ENCODE peak calls at places on chromosomes 1 and 21, in eight cellular contexts. W is MM.1S, P is left ventricle myocardium inferior, B is mammary epithelial cell, Z is cardiac fibroblast, Q is ovary, K is stomach, M is astrocyte of the cerebellum. T is an unnamed sample.

GRCh38 chr1:210445931-210446330 is 117.2 kb downstream of the HHAT start:
- DNase-seq in W (no peak), P (no peak), B (no peak), Z (no peak), Q (no peak), K (no peak), M (no peak), T (no peak)

GRCh38 chr21:36126166-36126565 is 8.7 kb upstream of the CBR3 start:
- DNase-seq in W (no peak), P (no peak), B (peak; percentile 23), Z (no peak), Q (no peak), K (peak; percentile 55), M (no peak), T (no peak)

GRCh38 chr1:109391161-109391556 is 6.6 kb downstream of the SORT1 start:
- DNase-seq in W (no peak), P (no peak), B (no peak), Z (peak; percentile 73), Q (no peak), K (no peak), M (no peak), T (no peak)

GRCh38 chr1:63524166-63524565 is 841 bp downstream of the EFCAB7 start:
- DNase-seq in W (peak; percentile 18), P (no peak), B (no peak), Z (peak; percentile 6), Q (no peak), K (no peak), M (no peak), T (no peak)

GRCh38 chr1:84967666-84968065 is 29.2 kb downstream of the MCOLN2 start:
- DNase-seq in W (no peak), P (no peak), B (no peak), Z (no peak), Q (no peak), K (no peak), M (no peak), T (no peak)

GRCh38 chr1:231162300-231162969 is 577 bp downstream of the TRIM67 start:
- DNase-seq in W (peak; percentile 35), P (no peak), B (peak; percentile 44), Z (peak; percentile 36), Q (no peak), K (peak; percentile 34), M (no peak), T (no peak)

GRCh38 chr1:22607154-22607553 is 29.3 kb upstream of the C1QA start:
- DNase-seq in W (no peak), P (no peak), B (no peak), Z (no peak), Q (no peak), K (no peak), M (no peak), T (no peak)

GRCh38 chr1:163796394-163796821 is 474.7 kb downstream of the NUF2 start:
- DNase-seq in W (no peak), P (no peak), B (peak; percentile 39), Z (peak; percentile 59), Q (peak; percentile 14), K (no peak), M (peak; percentile 13), T (peak; percentile 23)

GRCh38 chr1:184892116-184892515 is 82.2 kb downstream of the NIBAN1 start:
- DNase-seq in W (no peak), P (no peak), B (peak; percentile 56), Z (no peak), Q (no peak), K (no peak), M (no peak), T (no peak)

GRCh38 chr1:53074313-53075154 is 12.5 kb downstream of the PODN start:
- DNase-seq in W (no peak), P (no peak), B (no peak), Z (no peak), Q (no peak), K (peak; percentile 15), M (no peak), T (no peak)

GRCh38 chr1:159008744-159009188 is 941 bp upstream of the IFI16 start:
- DNase-seq in W (peak; percentile 63), P (no peak), B (no peak), Z (peak; percentile 28), Q (no peak), K (no peak), M (no peak), T (no peak)

GRCh38 chr1:155176544-155177071 is 3.0 kb downstream of the TRIM46 start:
- DNase-seq in W (peak; percentile 87), P (peak; percentile 83), B (peak; percentile 57), Z (peak; percentile 78), Q (peak; percentile 83), K (peak; percentile 96), M (peak; percentile 34), T (no peak)

GRCh38 chr1:169047074-169047473 is 59.4 kb upstream of the ATP1B1 start:
- DNase-seq in W (no peak), P (no peak), B (peak; percentile 48), Z (no peak), Q (no peak), K (no peak), M (no peak), T (no peak)

GRCh38 chr1:175172503-175172902 is 20.1 kb downstream of the KIAA0040 start:
- DNase-seq in W (no peak), P (no peak), B (no peak), Z (no peak), Q (no peak), K (no peak), M (no peak), T (no peak)

GRCh38 chr1:199313444-199313843 is 674.6 kb downstream of the PTPRC start:
- DNase-seq in W (no peak), P (no peak), B (no peak), Z (no peak), Q (no peak), K (no peak), M (no peak), T (no peak)

GRCh38 chr1:183279835-183280234 is 93.8 kb downstream of the LAMC2 start:
- DNase-seq in W (no peak), P (peak; percentile 41), B (peak; percentile 98), Z (peak; percentile 98), Q (no peak), K (peak; percentile 27), M (no peak), T (no peak)

GRCh38 chr21:35100351-35100771 is 51.3 kb upstream of the RUNX1 start:
- DNase-seq in W (no peak), P (no peak), B (no peak), Z (no peak), Q (no peak), K (no peak), M (no peak), T (no peak)

GRCh38 chr1:116506132-116507004 is 64.5 kb downstream of the CD58 start:
- DNase-seq in W (no peak), P (no peak), B (peak; percentile 77), Z (no peak), Q (no peak), K (no peak), M (no peak), T (no peak)

GRCh38 chr1:50369830-50370229 is 53.4 kb downstream of the DMRTA2 start:
- DNase-seq in W (no peak), P (no peak), B (peak; percentile 4), Z (peak; percentile 9), Q (no peak), K (no peak), M (no peak), T (no peak)

GRCh38 chr1:41239988-41240610 is 2.0 kb downstream of the SCMH1 start:
- DNase-seq in W (peak; percentile 49), P (no peak), B (peak; percentile 59), Z (peak; percentile 76), Q (no peak), K (no peak), M (peak; percentile 19), T (peak; percentile 28)
- H3K4me3 ChIP-seq in W (no peak overlapping the region), P (peak overlapping the region; percentile 90), B (no peak overlapping the region), Z (no peak overlapping the region), Q (no peak overlapping the region), K (no peak overlapping the region), M (no peak overlapping the region), T (no peak overlapping the region)

GRCh38 chr1:20702416-20702815 is 15.4 kb downstream of the KIF17 start:
- DNase-seq in W (no peak), P (no peak), B (no peak), Z (peak; percentile 48), Q (no peak), K (no peak), M (no peak), T (no peak)
- TF ChIP-seq CTCF in W (peak; percentile 17), P (peak; percentile 23), B (peak; percentile 27), Z (peak; percentile 58), Q (no peak), K (no peak), M (peak; percentile 59), T (peak; percentile 62)

GRCh38 chr1:78040484-78041089 is 5.2 kb upstream of the GIPC2 start:
- DNase-seq in W (no peak), P (no peak), B (no peak), Z (no peak), Q (no peak), K (no peak), M (no peak), T (no peak)
- H3K4me3 ChIP-seq in W (no peak overlapping the region), P (no peak overlapping the region), B (no peak overlapping the region), Z (no peak overlapping the region), Q (no peak overlapping the region), K (no peak overlapping the region), M (no peak overlapping the region), T (no peak overlapping the region)

GRCh38 chr1:16371725-16372124 is 4.7 kb downstream of the SZRD1 start:
- DNase-seq in W (no peak), P (no peak), B (no peak), Z (peak; percentile 87), Q (no peak), K (no peak), M (no peak), T (no peak)

GRCh38 chr1:16369821-16370220 is 2.8 kb downstream of the SZRD1 start:
- DNase-seq in W (no peak), P (no peak), B (no peak), Z (no peak), Q (no peak), K (no peak), M (no peak), T (no peak)

GRCh38 chr1:16366722-16367257 is at the start of gene SZRD1:
- DNase-seq in W (peak; percentile 99), P (peak; percentile 97), B (peak; percentile 99), Z (peak; percentile 100), Q (peak; percentile 98), K (peak; percentile 99), M (peak; percentile 99), T (peak; percentile 98)

GRCh38 chr1:16367968-16368910 is 1.2 kb downstream of the SZRD1 start:
- DNase-seq in W (peak; percentile 19), P (no peak), B (peak; percentile 26), Z (peak; percentile 39), Q (no peak), K (no peak), M (no peak), T (no peak)

DNA sequence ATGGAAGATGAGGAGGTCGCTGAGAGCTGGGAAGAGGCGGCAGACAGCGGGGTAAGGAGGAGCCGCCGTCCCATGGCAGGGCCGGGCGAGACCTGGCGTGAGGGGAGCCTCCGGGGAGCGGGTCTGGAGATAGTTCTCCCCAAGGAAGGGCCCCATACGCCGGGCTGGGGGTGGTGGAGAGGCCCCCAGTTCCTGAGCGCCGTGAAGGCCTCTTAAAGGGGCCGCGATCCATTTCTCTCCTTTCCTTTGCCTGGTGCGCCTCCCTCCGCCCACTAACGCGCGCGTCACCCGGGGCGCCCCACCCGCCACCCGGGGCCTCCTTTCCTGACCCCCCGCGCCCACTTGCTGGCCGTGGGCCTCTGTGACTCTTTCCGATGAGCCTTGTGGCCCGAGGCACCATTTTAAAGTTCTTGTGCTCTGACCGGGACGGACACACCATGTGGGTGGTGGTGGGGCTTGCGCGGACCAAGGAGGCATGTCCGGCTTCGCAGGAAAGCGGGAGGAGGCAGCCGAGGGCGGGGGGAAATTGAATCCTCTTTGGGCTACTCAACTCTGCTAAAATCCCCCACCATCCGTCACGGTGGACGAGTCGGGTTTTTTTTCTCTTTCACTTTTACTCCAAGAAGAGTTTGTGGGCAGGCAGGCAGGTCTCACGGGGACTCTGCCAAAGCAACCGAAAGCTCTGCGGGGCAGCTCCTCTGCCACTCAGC is 371 bp downstream of the SZRD1 start:
- DNase-seq in W (peak; percentile 92), P (peak; percentile 82), B (peak; percentile 89), Z (peak; percentile 93), Q (peak; percentile 87), K (peak; percentile 74), M (peak; percentile 74), T (no peak)
- TF ChIP-seq CTCF in W (no peak), P (no peak), B (no peak), Z (no peak), Q (peak; percentile 33), K (no peak), M (no peak), T (peak; percentile 15)

T was measured in BJ.